ENCODE peak calls at places on chromosomes 6 and 20, in ten cellular contexts. H, Y, E, M, I, Z, O, K, Q and T are unnamed samples.

GRCh38 chr6:46931416-46931815 is 9.7 kb upstream of the ADGRF5 start:
- DNase-seq in M (no peak), Y (no peak), Q (no peak), I (no peak), Z (no peak), H (no peak), E (no peak), O (no peak), K (no peak), T (no peak)

GRCh38 chr6:143973097-143973979 is 34.7 kb downstream of the PLAGL1 start:
- DNase-seq in K (peak; percentile 90), I (no peak), Y (no peak), M (peak; percentile 92), Q (no peak), E (no peak), Z (no peak), O (no peak), H (no peak), T (no peak)

GRCh38 chr6:34516391-34517324 is 39.5 kb downstream of the SPDEF start:
- DNase-seq in I (no peak), K (no peak), Y (no peak), M (no peak), O (no peak), H (no peak), Z (no peak), E (no peak), Q (no peak), T (peak; percentile 31)

GRCh38 chr20:16483024-16483423 is 90.2 kb downstream of the KIF16B start:
- DNase-seq in Y (no peak), Q (no peak), H (no peak), E (no peak), K (no peak), Z (no peak), O (no peak), M (no peak), I (no peak), T (no peak)

GRCh38 chr6:18080544-18080943 is 41.9 kb downstream of the NHLRC1 start:
- DNase-seq in Y (no peak), H (no peak), Q (no peak), I (no peak), K (no peak), Z (no peak), M (no peak), E (no peak), O (no peak), T (no peak)

GRCh38 chr6:131966443-131966842 is 15.3 kb upstream of the CCN2 start:
- DNase-seq in M (no peak), O (no peak), Y (peak; percentile 38), H (no peak), E (no peak), Z (no peak), I (no peak), Q (no peak), K (no peak), T (no peak)

GRCh38 chr6:5205877-5206840 is 54.6 kb downstream of the LYRM4 start:
- DNase-seq in Y (peak; percentile 72), Q (no peak), Z (no peak), O (no peak), E (no peak), I (peak; percentile 79), H (peak; percentile 88), M (no peak), K (no peak), T (no peak)

GRCh38 chr20:23569570-23569969 is 1.3 kb upstream of the CST9L start:
- DNase-seq in K (no peak), Y (no peak), Z (no peak), I (no peak), M (no peak), E (no peak), O (no peak), Q (no peak), H (no peak), T (no peak)

GRCh38 chr6:145073811-145074210 is 661.5 kb downstream of the EPM2A start:
- DNase-seq in Y (no peak), O (no peak), I (no peak), H (no peak), Q (no peak), Z (no peak), M (no peak), K (no peak), E (no peak), T (no peak)

GRCh38 chr6:104784884-104785283 is 74.8 kb downstream of the HACE1 start:
- DNase-seq in H (no peak), Z (no peak), Q (no peak), Y (peak; percentile 38), O (no peak), M (no peak), E (no peak), K (no peak), I (no peak), T (no peak)

GRCh38 chr6:157148391-157149323 is 174.7 kb downstream of the TMEM242 start:
- DNase-seq in I (no peak), M (no peak), H (peak; percentile 84), O (no peak), K (no peak), Y (peak; percentile 96), Q (peak; percentile 76), E (no peak), Z (peak; percentile 74), T (no peak)

GRCh38 chr6:149454405-149454848 is 30.4 kb downstream of the ZC3H12D start:
- DNase-seq in H (peak; percentile 86), O (no peak), Y (peak; percentile 95), Q (peak; percentile 90), I (peak; percentile 95), E (no peak), Z (peak; percentile 83), M (no peak), K (no peak), T (peak; percentile 96)

GRCh38 chr6:84514089-84514971 is 250.1 kb downstream of the TBX18 start:
- DNase-seq in Z (no peak), E (no peak), H (no peak), M (no peak), K (no peak), Q (no peak), I (no peak), O (no peak), Y (no peak), T (no peak)

GRCh38 chr6:167091149-167092107 is 31.5 kb upstream of the CCR6 start:
- DNase-seq in Y (no peak), H (no peak), Z (no peak), K (no peak), I (no peak), O (no peak), M (no peak), E (no peak), Q (no peak), T (no peak)

GRCh38 chr6:159977242-159978214 is 8.6 kb downstream of the IGF2R start:
- DNase-seq in O (no peak), H (no peak), Q (no peak), K (no peak), Y (peak; percentile 51), M (peak; percentile 19), Z (no peak), I (peak; percentile 85), E (no peak), T (no peak)

GRCh38 chr20:9344080-9344920 is 170.1 kb upstream of the LAMP5 start:
- DNase-seq in Z (no peak), Y (peak; percentile 54), M (no peak), Q (no peak), K (no peak), I (no peak), H (no peak), O (no peak), E (no peak), T (no peak)

GRCh38 chr20:12372557-12372956 is 454.9 kb downstream of the BTBD3 start:
- DNase-seq in Y (no peak), Z (no peak), H (no peak), I (no peak), O (no peak), Q (no peak), K (no peak), M (no peak), E (no peak), T (no peak)

GRCh38 chr20:50471231-50471630 is 39.0 kb upstream of the PTPN1 start:
- DNase-seq in I (no peak), Y (no peak), Q (no peak), M (no peak), H (no peak), K (no peak), E (no peak), Z (no peak), O (no peak), T (no peak)
- H3K27ac ChIP-seq in I (no peak overlapping the region), Y (no peak overlapping the region), Q (no peak overlapping the region), M (no peak overlapping the region), H (no peak overlapping the region), K (no peak overlapping the region), E (no peak overlapping the region), Z (no peak overlapping the region), O (no peak overlapping the region), T (peak overlapping the region; percentile 41)

GRCh38 chr20:43066061-43066575 is 123.6 kb downstream of the PTPRT start:
- DNase-seq in Q (no peak), H (no peak), K (no peak), I (no peak), M (no peak), O (no peak), E (no peak), Z (no peak), Y (no peak), T (no peak)
- H3K27ac ChIP-seq in Q (no peak overlapping the region), H (no peak overlapping the region), K (no peak overlapping the region), I (no peak overlapping the region), M (no peak overlapping the region), O (no peak overlapping the region), E (no peak overlapping the region), Z (no peak overlapping the region), Y (no peak overlapping the region), T (no peak overlapping the region)

DNA sequence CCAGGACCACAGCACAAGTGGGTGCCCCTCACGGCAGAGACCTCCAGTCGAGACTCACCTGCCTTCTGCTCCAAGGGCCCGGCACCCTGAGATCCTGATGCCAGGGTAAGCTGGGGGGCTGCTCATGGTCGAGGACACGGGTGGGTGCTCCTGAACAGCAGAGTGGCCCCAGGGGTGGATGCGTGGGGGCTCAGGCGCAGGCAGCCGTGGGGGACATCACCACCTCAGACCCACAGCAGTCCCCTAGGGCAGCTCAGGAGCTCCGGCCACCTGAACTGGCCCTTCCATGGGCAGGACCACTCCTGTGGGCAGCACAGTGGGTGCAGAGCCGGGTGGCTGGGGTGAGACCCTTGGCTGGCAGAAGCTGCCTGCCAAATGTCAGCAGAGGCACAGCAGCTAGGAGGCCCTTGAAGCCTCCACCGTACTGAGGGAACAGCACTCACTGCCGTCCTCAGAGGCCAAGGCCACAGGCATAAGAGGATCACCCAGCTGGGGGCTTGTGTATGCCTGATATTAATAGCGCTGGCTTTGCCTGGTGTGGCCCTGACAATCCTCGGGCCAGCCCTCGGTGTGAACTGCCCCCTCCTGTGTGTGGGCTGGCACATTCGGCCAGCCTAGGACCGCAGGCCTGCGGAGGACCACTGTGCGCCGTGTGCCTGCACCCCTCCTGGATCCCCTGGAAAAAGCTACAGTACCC is 5.4 kb downstream of the UCKL1 start:
- DNase-seq in Q (no peak), E (no peak), M (no peak), I (no peak), K (no peak), Z (no peak), H (no peak), Y (no peak), O (no peak), T (no peak)
- H3K27ac ChIP-seq in Q (no peak overlapping the region), E (no peak overlapping the region), M (no peak overlapping the region), I (peak overlapping the region; percentile 70), K (no peak overlapping the region), Z (peak overlapping the region; percentile 54), H (peak overlapping the region; percentile 100), Y (no peak overlapping the region), O (no peak overlapping the region), T (peak overlapping the region; percentile 86)

DNA sequence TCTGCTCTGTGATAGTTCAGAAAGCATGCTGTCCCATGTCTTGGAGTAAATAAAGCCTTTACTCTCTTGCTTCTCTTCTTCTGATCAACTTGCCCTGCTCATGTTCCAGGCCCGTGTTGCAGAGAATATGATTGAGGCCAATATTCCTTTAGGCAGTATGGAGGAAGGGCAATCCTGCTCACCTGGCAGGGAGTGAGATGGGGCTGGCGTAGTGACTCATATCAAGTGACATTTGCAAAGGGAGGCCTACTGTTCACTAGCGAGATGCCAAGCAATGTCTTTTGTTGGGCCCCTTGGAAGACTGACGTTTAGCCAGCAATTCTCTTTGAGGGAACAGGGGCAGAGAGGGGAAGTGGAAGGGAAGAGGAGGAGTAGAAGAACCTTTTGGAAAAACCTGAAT is 19.7 kb downstream of the ADTRP start:
- DNase-seq in K (no peak), Y (no peak), I (no peak), Z (no peak), Q (peak; percentile 29), H (no peak), E (no peak), M (no peak), O (no peak), T (no peak)
- H3K27ac ChIP-seq in K (no peak overlapping the region), Y (no peak overlapping the region), I (no peak overlapping the region), Z (no peak overlapping the region), Q (no peak overlapping the region), H (no peak overlapping the region), E (no peak overlapping the region), M (no peak overlapping the region), O (no peak overlapping the region), T (no peak overlapping the region)